ENCODE peak calls at places on chromosomes 3 and 15, in five cellular contexts. One of them, this sample, is unnamed.

GRCh38 chr3:15645740-15646490 is 44.4 kb downstream of the BTD start:
- DNase-seq in cardiac fibroblast: peak
- DNase-seq in A549: peak
- DNase-seq in fibroblast of pulmonary artery: peak
- DNase-seq in fibroblast of mammary gland: peak
- DNase-seq in this sample: no peak

GRCh38 chr3:126476976-126477330 is 1.3 kb upstream of the ZXDC start:
- DNase-seq in A549: no peak
- DNase-seq in fibroblast of pulmonary artery: no peak
- DNase-seq in fibroblast of mammary gland: no peak
- DNase-seq in cardiac fibroblast: no peak
- DNase-seq in this sample: no peak

GRCh38 chr3:114933407-114933806 is 213.7 kb downstream of the ZBTB20 start:
- DNase-seq in fibroblast of pulmonary artery: no peak
- DNase-seq in A549: no peak
- DNase-seq in cardiac fibroblast: no peak
- DNase-seq in fibroblast of mammary gland: no peak
- DNase-seq in this sample: no peak

GRCh38 chr3:126070146-126070545 is 13.8 kb downstream of the SLC41A3 start:
- DNase-seq in cardiac fibroblast: no peak
- DNase-seq in A549: no peak
- DNase-seq in fibroblast of pulmonary artery: no peak
- DNase-seq in fibroblast of mammary gland: no peak
- DNase-seq in this sample: no peak

GRCh38 chr15:68786753-68787152 is 33.9 kb downstream of the ANP32A start:
- DNase-seq in fibroblast of pulmonary artery: no peak
- DNase-seq in fibroblast of mammary gland: no peak
- DNase-seq in A549: no peak
- DNase-seq in cardiac fibroblast: no peak
- DNase-seq in this sample: no peak

GRCh38 chr15:84112025-84112424 is 123.5 kb upstream of the GOLGA6L4 start:
- DNase-seq in A549: no peak
- DNase-seq in cardiac fibroblast: peak
- DNase-seq in fibroblast of pulmonary artery: peak
- DNase-seq in fibroblast of mammary gland: peak
- DNase-seq in this sample: no peak

GRCh38 chr15:57792729-57793449 is 86.4 kb downstream of the POLR2M start:
- DNase-seq in fibroblast of mammary gland: no peak
- DNase-seq in fibroblast of pulmonary artery: no peak
- DNase-seq in cardiac fibroblast: no peak
- DNase-seq in A549: no peak
- DNase-seq in this sample: no peak

GRCh38 chr3:71652786-71653419 is 69.4 kb upstream of the FOXP1 start:
- DNase-seq in fibroblast of mammary gland: peak
- DNase-seq in A549: peak
- DNase-seq in cardiac fibroblast: peak
- DNase-seq in fibroblast of pulmonary artery: peak
- DNase-seq in this sample: peak

GRCh38 chr3:6264036-6264435 is 596.9 kb upstream of the GRM7 start:
- DNase-seq in cardiac fibroblast: no peak
- DNase-seq in A549: no peak
- DNase-seq in fibroblast of pulmonary artery: no peak
- DNase-seq in fibroblast of mammary gland: no peak
- DNase-seq in this sample: no peak

GRCh38 chr3:117524890-117525289 is 815.3 kb downstream of the TUSC7 start:
- DNase-seq in fibroblast of pulmonary artery: peak
- DNase-seq in cardiac fibroblast: peak
- DNase-seq in A549: no peak
- DNase-seq in fibroblast of mammary gland: peak
- DNase-seq in this sample: no peak

GRCh38 chr3:100682056-100682853 is 27.0 kb upstream of the TFG start:
- DNase-seq in A549: no peak
- DNase-seq in fibroblast of pulmonary artery: peak
- DNase-seq in cardiac fibroblast: peak
- DNase-seq in fibroblast of mammary gland: no peak
- DNase-seq in this sample: no peak

GRCh38 chr15:88604972-88605506 is 16.1 kb upstream of the AEN start:
- DNase-seq in fibroblast of pulmonary artery: no peak
- DNase-seq in cardiac fibroblast: no peak
- DNase-seq in fibroblast of mammary gland: no peak
- DNase-seq in A549: no peak
- DNase-seq in this sample: no peak

GRCh38 chr3:186219211-186219638 is 110.3 kb upstream of the ETV5 start:
- DNase-seq in fibroblast of pulmonary artery: no peak
- DNase-seq in fibroblast of mammary gland: no peak
- DNase-seq in cardiac fibroblast: no peak
- DNase-seq in A549: no peak
- DNase-seq in this sample: peak

GRCh38 chr3:172648736-172649135 is 62.1 kb downstream of the NCEH1 start:
- DNase-seq in fibroblast of pulmonary artery: peak
- DNase-seq in cardiac fibroblast: peak
- DNase-seq in fibroblast of mammary gland: peak
- DNase-seq in A549: no peak
- DNase-seq in this sample: no peak

GRCh38 chr3:190131329-190131728 is 10.6 kb upstream of the P3H2 start:
- DNase-seq in A549: no peak
- DNase-seq in fibroblast of pulmonary artery: peak
- DNase-seq in fibroblast of mammary gland: peak
- DNase-seq in cardiac fibroblast: peak
- DNase-seq in this sample: no peak

GRCh38 chr3:56753206-56753605 is 48.5 kb downstream of the ARHGEF3 start:
- DNase-seq in A549: no peak
- DNase-seq in cardiac fibroblast: peak
- DNase-seq in fibroblast of pulmonary artery: peak
- DNase-seq in fibroblast of mammary gland: peak
- DNase-seq in this sample: no peak

GRCh38 chr15:45919806-45920205 is 285.0 kb downstream of the SQOR start:
- DNase-seq in fibroblast of pulmonary artery: peak
- DNase-seq in fibroblast of mammary gland: peak
- DNase-seq in cardiac fibroblast: peak
- DNase-seq in A549: peak
- DNase-seq in this sample: no peak

GRCh38 chr3:100082108-100082642 is 32.1 kb downstream of the FILIP1L start:
- DNase-seq in fibroblast of mammary gland: no peak
- DNase-seq in fibroblast of pulmonary artery: no peak
- DNase-seq in A549: no peak
- DNase-seq in cardiac fibroblast: no peak
- DNase-seq in this sample: no peak

GRCh38 chr3:137171834-137172603 is 214.2 kb downstream of the IL20RB start:
- DNase-seq in cardiac fibroblast: no peak
- DNase-seq in fibroblast of mammary gland: no peak
- DNase-seq in A549: no peak
- DNase-seq in fibroblast of pulmonary artery: no peak
- DNase-seq in this sample: no peak

GRCh38 chr3:93988764-93989163 is 8.8 kb downstream of the ARL13B start:
- DNase-seq in cardiac fibroblast: no peak
- DNase-seq in A549: no peak
- DNase-seq in fibroblast of pulmonary artery: no peak
- DNase-seq in fibroblast of mammary gland: no peak
- DNase-seq in this sample: no peak

GRCh38 chr15:91561371-91562100 is 292.0 kb upstream of the SLCO3A1 start:
- DNase-seq in cardiac fibroblast: peak
- DNase-seq in A549: no peak
- DNase-seq in fibroblast of pulmonary artery: peak
- DNase-seq in fibroblast of mammary gland: peak
- DNase-seq in this sample: no peak

GRCh38 chr3:47294392-47294791 is 11.6 kb downstream of the KLHL18 start:
- DNase-seq in A549: no peak
- DNase-seq in fibroblast of pulmonary artery: no peak
- DNase-seq in cardiac fibroblast: no peak
- DNase-seq in fibroblast of mammary gland: no peak
- DNase-seq in this sample: no peak

GRCh38 chr15:52243697-52244555 is 51.7 kb downstream of the MYO5C start:
- DNase-seq in fibroblast of mammary gland: no peak
- DNase-seq in A549: no peak
- DNase-seq in fibroblast of pulmonary artery: no peak
- DNase-seq in cardiac fibroblast: no peak
- DNase-seq in this sample: no peak

GRCh38 chr15:99526174-99526573 is 39.6 kb upstream of the MEF2A start:
- DNase-seq in A549: no peak
- DNase-seq in fibroblast of pulmonary artery: no peak
- DNase-seq in cardiac fibroblast: no peak
- DNase-seq in fibroblast of mammary gland: no peak
- DNase-seq in this sample: peak

GRCh38 chr3:55673764-55674163 is 186.7 kb upstream of the WNT5A start:
- DNase-seq in cardiac fibroblast: no peak
- DNase-seq in fibroblast of mammary gland: no peak
- DNase-seq in A549: no peak
- DNase-seq in fibroblast of pulmonary artery: no peak
- DNase-seq in this sample: no peak

GRCh38 chr3:120982608-120983320 is 74.8 kb downstream of the STXBP5L start:
- DNase-seq in A549: no peak
- DNase-seq in fibroblast of pulmonary artery: no peak
- DNase-seq in fibroblast of mammary gland: no peak
- DNase-seq in cardiac fibroblast: no peak
- DNase-seq in this sample: no peak
- H3K4me3 ChIP-seq in A549: no peak
- H3K4me3 ChIP-seq in fibroblast of pulmonary artery: no peak
- H3K4me3 ChIP-seq in fibroblast of mammary gland: no peak
- H3K4me3 ChIP-seq in cardiac fibroblast: no peak
- H3K4me3 ChIP-seq in this sample: no peak

GRCh38 chr15:23855947-23856346 is 168.8 kb upstream of the NDN start:
- DNase-seq in fibroblast of pulmonary artery: no peak
- DNase-seq in fibroblast of mammary gland: no peak
- DNase-seq in cardiac fibroblast: no peak
- DNase-seq in A549: no peak
- DNase-seq in this sample: no peak

GRCh38 chr15:23855260-23855659 is 168.2 kb upstream of the NDN start:
- DNase-seq in fibroblast of pulmonary artery: no peak
- DNase-seq in fibroblast of mammary gland: peak
- DNase-seq in A549: no peak
- DNase-seq in cardiac fibroblast: no peak
- DNase-seq in this sample: no peak

GRCh38 chr15:23853291-23853690 is 166.2 kb upstream of the NDN start:
- DNase-seq in fibroblast of pulmonary artery: peak
- DNase-seq in A549: no peak
- DNase-seq in fibroblast of mammary gland: peak
- DNase-seq in cardiac fibroblast: no peak
- DNase-seq in this sample: no peak

GRCh38 chr15:23857028-23857641 is 170.0 kb upstream of the NDN start:
- DNase-seq in cardiac fibroblast: peak
- DNase-seq in fibroblast of mammary gland: peak
- DNase-seq in fibroblast of pulmonary artery: peak
- DNase-seq in A549: peak
- DNase-seq in this sample: peak

DNA sequence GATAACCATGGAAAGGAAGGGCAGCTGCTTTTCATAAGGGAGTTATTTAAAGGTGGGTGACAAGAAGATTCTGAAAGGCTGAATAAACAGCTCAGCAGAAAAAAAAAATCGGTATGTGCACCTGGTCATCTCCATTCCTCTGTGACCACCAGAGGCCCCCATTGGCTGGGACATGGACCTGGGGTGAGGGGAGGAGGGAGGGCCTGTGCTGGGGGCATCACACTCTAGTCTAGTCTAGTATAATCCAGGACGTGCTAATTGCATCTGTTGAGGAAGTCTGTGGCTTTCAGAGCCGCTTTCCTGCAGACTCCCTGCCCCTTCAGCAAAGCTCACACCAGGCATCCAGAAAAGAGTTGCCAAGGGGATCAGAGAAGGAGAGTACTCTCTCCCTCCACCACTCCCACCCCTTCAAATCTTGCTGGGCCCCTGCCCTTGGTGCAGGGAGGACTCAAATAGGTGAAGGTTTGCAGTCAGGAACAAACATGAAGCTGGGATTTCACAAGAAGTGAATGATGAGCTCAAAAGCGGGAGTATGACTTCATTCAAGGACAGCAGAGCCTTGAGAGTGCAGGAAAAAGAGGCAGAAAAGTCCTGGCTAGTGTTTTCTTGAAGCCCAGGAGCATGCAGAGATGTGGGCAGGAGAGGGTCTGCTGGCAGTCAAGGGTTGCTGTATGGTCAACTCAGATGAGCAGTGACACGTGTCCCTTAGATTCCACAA is 167.6 kb upstream of the NDN start:
- DNase-seq in fibroblast of pulmonary artery: no peak
- DNase-seq in cardiac fibroblast: no peak
- DNase-seq in fibroblast of mammary gland: peak
- DNase-seq in A549: no peak
- DNase-seq in this sample: peak
- H3K4me3 ChIP-seq in fibroblast of pulmonary artery: no peak
- H3K4me3 ChIP-seq in cardiac fibroblast: no peak
- H3K4me3 ChIP-seq in fibroblast of mammary gland: no peak
- H3K4me3 ChIP-seq in A549: no peak
- H3K4me3 ChIP-seq in this sample: no peak

DNA sequence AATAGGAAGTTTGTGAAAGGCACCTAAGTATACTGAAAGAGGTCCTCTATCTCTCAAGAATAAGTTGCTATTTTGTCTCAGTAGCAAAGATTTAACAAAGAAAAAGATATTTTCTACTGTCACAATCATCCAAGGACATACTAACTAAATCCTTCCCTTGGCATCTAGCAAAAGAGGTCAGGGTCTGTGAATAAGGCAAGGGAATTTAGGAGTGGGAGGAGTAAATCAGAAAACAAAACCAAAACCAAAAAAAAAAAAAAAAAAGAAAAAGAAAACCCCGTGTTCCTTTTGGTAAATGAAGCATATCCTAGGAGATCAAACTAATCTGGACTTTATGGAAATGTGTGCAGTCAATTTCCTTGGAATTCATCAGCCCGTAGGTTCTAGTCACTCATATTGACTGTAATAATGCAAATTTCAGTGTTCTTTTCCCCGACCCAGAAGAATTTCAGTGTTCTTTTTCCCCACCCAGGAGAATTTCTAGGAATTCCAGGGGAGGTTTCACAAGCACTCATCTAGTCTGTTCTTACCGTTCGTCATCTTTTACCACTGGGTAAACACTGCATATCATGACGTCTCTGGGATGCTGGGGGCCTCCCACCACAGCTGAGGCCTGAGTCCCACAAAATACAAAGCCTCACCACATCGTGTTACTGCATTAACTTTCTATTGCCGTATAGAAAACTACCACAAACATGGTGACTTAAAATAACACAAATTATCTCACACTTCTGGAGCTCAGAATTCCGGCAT is 113.8 kb upstream of the CCDC54 start:
- DNase-seq in fibroblast of mammary gland: peak
- DNase-seq in fibroblast of pulmonary artery: peak
- DNase-seq in cardiac fibroblast: peak
- DNase-seq in A549: no peak
- DNase-seq in this sample: no peak
- H3K4me3 ChIP-seq in fibroblast of mammary gland: peak
- H3K4me3 ChIP-seq in fibroblast of pulmonary artery: peak
- H3K4me3 ChIP-seq in cardiac fibroblast: no peak
- H3K4me3 ChIP-seq in A549: no peak
- H3K4me3 ChIP-seq in this sample: no peak

DNA sequence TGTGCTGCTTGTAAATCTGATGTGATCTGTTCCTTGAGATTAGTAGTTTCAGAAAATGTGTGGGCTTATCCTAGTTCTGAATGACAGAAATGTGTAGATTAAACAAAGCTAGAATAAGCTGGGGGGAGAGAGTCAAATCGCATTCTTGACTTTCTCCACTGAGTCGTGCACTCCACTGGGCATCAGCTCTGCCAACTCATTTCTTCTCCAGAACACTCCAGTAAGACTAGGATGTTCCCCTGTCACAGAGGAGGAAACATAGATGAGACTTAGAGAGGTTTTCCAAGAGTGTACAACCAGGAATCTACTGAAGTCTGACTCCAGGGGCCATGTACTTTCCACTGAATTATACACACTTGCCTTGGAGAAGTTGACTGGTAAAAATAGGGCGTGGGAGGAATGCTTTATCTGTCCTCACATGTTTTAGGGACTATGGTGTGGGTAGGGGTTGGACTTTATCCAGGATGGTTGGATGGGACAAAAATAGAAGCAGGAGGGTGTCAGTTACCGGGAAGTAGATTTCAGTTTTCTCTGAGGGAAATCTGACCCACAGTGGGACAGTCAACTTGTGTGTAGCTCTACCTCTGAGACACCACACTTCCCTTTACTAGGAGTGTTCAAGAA is 298.2 kb downstream of the UBE2E2 start:
- DNase-seq in fibroblast of mammary gland: peak
- DNase-seq in cardiac fibroblast: no peak
- DNase-seq in A549: no peak
- DNase-seq in fibroblast of pulmonary artery: peak
- DNase-seq in this sample: no peak
- H3K4me3 ChIP-seq in fibroblast of mammary gland: no peak
- H3K4me3 ChIP-seq in cardiac fibroblast: no peak
- H3K4me3 ChIP-seq in A549: no peak
- H3K4me3 ChIP-seq in fibroblast of pulmonary artery: no peak
- H3K4me3 ChIP-seq in this sample: no peak